ENCODE peak calls at places on chromosomes 13 and 19, in four cellular contexts. One of them, this sample, is unnamed.

GRCh38 chr13:34208326-34208725 is 390.4 kb downstream of the RFC3 start:
- DNase-seq in epithelial cell of esophagus: no peak
- DNase-seq in stromal cell of bone marrow: no peak
- DNase-seq in lower lobe of right lung: no peak
- DNase-seq in this sample: no peak

GRCh38 chr13:34044041-34044440 is 226.1 kb downstream of the RFC3 start:
- DNase-seq in epithelial cell of esophagus: peak
- DNase-seq in stromal cell of bone marrow: no peak
- DNase-seq in lower lobe of right lung: no peak
- DNase-seq in this sample: no peak

GRCh38 chr19:49680473-49681351 is 3.6 kb downstream of the PRMT1 start:
- DNase-seq in epithelial cell of esophagus: peak
- DNase-seq in stromal cell of bone marrow: no peak
- DNase-seq in lower lobe of right lung: peak
- DNase-seq in this sample: peak

GRCh38 chr13:90910240-90910639 is 437.2 kb upstream of the MIR17HG start:
- DNase-seq in epithelial cell of esophagus: no peak
- DNase-seq in stromal cell of bone marrow: no peak
- DNase-seq in lower lobe of right lung: no peak
- DNase-seq in this sample: no peak

GRCh38 chr19:47631681-47632446 is 22.9 kb downstream of the BICRA start:
- DNase-seq in epithelial cell of esophagus: no peak
- DNase-seq in stromal cell of bone marrow: no peak
- DNase-seq in lower lobe of right lung: no peak
- DNase-seq in this sample: no peak

GRCh38 chr13:91539458-91540156 is 141.2 kb downstream of the GPC5 start:
- DNase-seq in epithelial cell of esophagus: no peak
- DNase-seq in stromal cell of bone marrow: no peak
- DNase-seq in lower lobe of right lung: no peak
- DNase-seq in this sample: no peak

GRCh38 chr13:42041017-42041683 is 7.3 kb upstream of the DGKH start:
- DNase-seq in epithelial cell of esophagus: peak
- DNase-seq in stromal cell of bone marrow: no peak
- DNase-seq in lower lobe of right lung: peak
- DNase-seq in this sample: no peak

GRCh38 chr13:84812078-84812477 is 929.8 kb upstream of the SLITRK1 start:
- DNase-seq in epithelial cell of esophagus: no peak
- DNase-seq in stromal cell of bone marrow: no peak
- DNase-seq in lower lobe of right lung: no peak
- DNase-seq in this sample: no peak

GRCh38 chr13:25847145-25847544 is 204.7 kb downstream of the SHISA2 start:
- DNase-seq in epithelial cell of esophagus: no peak
- DNase-seq in stromal cell of bone marrow: no peak
- DNase-seq in lower lobe of right lung: no peak
- DNase-seq in this sample: no peak

GRCh38 chr13:49457221-49457620 is 13.1 kb downstream of the SETDB2 start:
- DNase-seq in epithelial cell of esophagus: no peak
- DNase-seq in stromal cell of bone marrow: no peak
- DNase-seq in lower lobe of right lung: no peak
- DNase-seq in this sample: peak

GRCh38 chr19:34994643-34995471 is 5.3 kb upstream of the GRAMD1A start:
- DNase-seq in epithelial cell of esophagus: no peak
- DNase-seq in stromal cell of bone marrow: no peak
- DNase-seq in lower lobe of right lung: peak
- DNase-seq in this sample: no peak

GRCh38 chr19:40322951-40323615 is 25.1 kb downstream of the C19orf47 start:
- DNase-seq in epithelial cell of esophagus: no peak
- DNase-seq in stromal cell of bone marrow: no peak
- DNase-seq in lower lobe of right lung: no peak
- DNase-seq in this sample: no peak

GRCh38 chr13:32033744-32034143 is 2.2 kb downstream of the FRY start:
- DNase-seq in epithelial cell of esophagus: peak
- DNase-seq in stromal cell of bone marrow: no peak
- DNase-seq in lower lobe of right lung: no peak
- DNase-seq in this sample: no peak

This sample was measured in AG09319.